ENCODE peak calls at places on chromosomes 7 and 10, in six cellular contexts. J, C, V, A, D and S are unnamed samples.

GRCh38 chr7:137681657-137682562 is 164.9 kb downstream of the DGKI start:
- DNase-seq in J (no peak), C (no peak), V (no peak), A (no peak), D (no peak), S (no peak)

GRCh38 chr10:112580267-112580666 is 133.3 kb downstream of the VTI1A start:
- DNase-seq in J (no peak), C (no peak), V (no peak), A (no peak), D (no peak), S (no peak)

GRCh38 chr10:69883680-69884375 is 82.1 kb downstream of the COL13A1 start:
- DNase-seq in J (no peak), C (no peak), V (no peak), A (no peak), D (no peak), S (no peak)

GRCh38 chr10:13993169-13993568 is 337.6 kb downstream of the FRMD4A start:
- DNase-seq in J (no peak), C (no peak), V (no peak), A (peak; percentile 22), D (no peak), S (no peak)

GRCh38 chr10:48606530-48607355 is 1.9 kb upstream of the ARHGAP22 start:
- DNase-seq in J (peak; percentile 25), C (peak; percentile 94), V (no peak), A (no peak), D (no peak), S (no peak)

GRCh38 chr7:15199482-15199881 is 296.9 kb upstream of the DGKB start:
- DNase-seq in J (no peak), C (peak; percentile 51), V (no peak), A (no peak), D (no peak), S (no peak)

GRCh38 chr7:155071121-155071651 is 1.1 kb downstream of the HTR5A start:
- DNase-seq in J (no peak), C (no peak), V (no peak), A (no peak), D (no peak), S (no peak)

GRCh38 chr10:77834540-77834939 is 92.0 kb downstream of the DLG5 start:
- DNase-seq in J (no peak), C (no peak), V (no peak), A (no peak), D (no peak), S (peak; percentile 60)

GRCh38 chr10:17287151-17287550 is 59.1 kb downstream of the VIM start:
- DNase-seq in J (no peak), C (no peak), V (no peak), A (no peak), D (no peak), S (no peak)

GRCh38 chr10:69497235-69497561 is 45.9 kb downstream of the TSPAN15 start:
- DNase-seq in J (no peak), C (no peak), V (no peak), A (no peak), D (peak; percentile 24), S (peak; percentile 52)

GRCh38 chr7:136136906-136137305 is 159.7 kb upstream of the MTPN start:
- DNase-seq in J (no peak), C (no peak), V (no peak), A (no peak), D (no peak), S (no peak)

GRCh38 chr7:152883858-152884257 is 124.3 kb downstream of the ACTR3B start:
- DNase-seq in J (no peak), C (no peak), V (no peak), A (no peak), D (no peak), S (peak; percentile 63)

GRCh38 chr7:153584132-153584531 is 468.1 kb upstream of the DPP6 start:
- DNase-seq in J (no peak), C (no peak), V (no peak), A (no peak), D (no peak), S (no peak)

GRCh38 chr7:158285383-158285770 is 302.2 kb downstream of the PTPRN2 start:
- DNase-seq in J (no peak), C (no peak), V (no peak), A (peak; percentile 2), D (no peak), S (peak; percentile 52)

GRCh38 chr7:12013983-12014382 is 182.0 kb upstream of the THSD7A start:
- DNase-seq in J (no peak), C (no peak), V (no peak), A (no peak), D (no peak), S (no peak)

GRCh38 chr10:5014936-5015335 is 11.3 kb upstream of the AKR1C2 start:
- DNase-seq in J (no peak), C (no peak), V (no peak), A (no peak), D (no peak), S (no peak)

GRCh38 chr10:17394854-17395253 is 59.5 kb downstream of the ST8SIA6 start:
- DNase-seq in J (no peak), C (no peak), V (no peak), A (no peak), D (no peak), S (no peak)

GRCh38 chr7:38368191-38368605 is 94.8 kb upstream of the TARP start:
- DNase-seq in J (peak; percentile 70), C (peak; percentile 60), V (peak; percentile 83), A (peak; percentile 17), D (peak; percentile 55), S (peak; percentile 93)

GRCh38 chr7:116316838-116317612 is 106.7 kb downstream of the TES start:
- DNase-seq in J (no peak), C (peak; percentile 99), V (peak; percentile 99), A (peak; percentile 78), D (no peak), S (no peak)

GRCh38 chr7:13047061-13047460 is 359.6 kb downstream of the ARL4A start:
- DNase-seq in J (no peak), C (no peak), V (no peak), A (no peak), D (no peak), S (no peak)

GRCh38 chr7:87933605-87933952 is 472 bp upstream of the ADAM22 start:
- DNase-seq in J (no peak), C (no peak), V (no peak), A (no peak), D (no peak), S (no peak)

GRCh38 chr10:102150970-102151773 is 1.0 kb upstream of the NOLC1 start:
- DNase-seq in J (no peak), C (peak; percentile 75), V (no peak), A (no peak), D (no peak), S (peak; percentile 46)

GRCh38 chr10:59047180-59047579 is 129.3 kb upstream of the PHYHIPL start:
- DNase-seq in J (no peak), C (no peak), V (no peak), A (peak; percentile 54), D (no peak), S (no peak)

GRCh38 chr10:50367732-50368131 is 116.4 kb upstream of the ASAH2 start:
- DNase-seq in J (peak; percentile 8), C (peak; percentile 61), V (peak; percentile 31), A (no peak), D (no peak), S (no peak)

GRCh38 chr7:96833701-96834453 is 124.2 kb upstream of the SEM1 start:
- DNase-seq in J (no peak), C (peak; percentile 3), V (no peak), A (no peak), D (no peak), S (no peak)

GRCh38 chr10:103394180-103394579 is 2.1 kb downstream of the ATP5MK start:
- DNase-seq in J (no peak), C (no peak), V (no peak), A (no peak), D (no peak), S (no peak)
- TF ChIP-seq POLR2AphosphoS5 in J (no peak), C (no peak), V (no peak), A (no peak), D (no peak), S (no peak)

GRCh38 chr10:97714401-97715258 is 1.1 kb downstream of the MARVELD1 start:
- DNase-seq in J (peak; percentile 72), C (peak; percentile 58), V (no peak), A (peak; percentile 85), D (peak; percentile 68), S (peak; percentile 90)
- TF ChIP-seq POLR2A in J (peak; percentile 78), C (no peak), V (no peak), A (peak; percentile 71), D (no peak), S (no peak)

GRCh38 chr7:8129323-8129659 is 132.7 kb downstream of the ICA1 start:
- DNase-seq in J (no peak), C (no peak), V (no peak), A (no peak), D (no peak), S (no peak)
- TF ChIP-seq POLR2AphosphoS5 in J (no peak), C (no peak), V (no peak), A (no peak), D (no peak), S (no peak)

GRCh38 chr7:26101471-26102151 is 50.4 kb upstream of the NFE2L3 start:
- DNase-seq in J (peak; percentile 21), C (no peak), V (no peak), A (no peak), D (no peak), S (peak; percentile 81)
- TF ChIP-seq POLR2A in J (no peak), C (no peak), V (no peak), A (no peak), D (no peak), S (no peak)

GRCh38 chr10:73954737-73955136 is 43.2 kb upstream of the VCL start:
- DNase-seq in J (no peak), C (no peak), V (no peak), A (no peak), D (no peak), S (no peak)

GRCh38 chr10:73956476-73957338 is 41.2 kb upstream of the VCL start:
- DNase-seq in J (no peak), C (peak; percentile 33), V (no peak), A (no peak), D (no peak), S (peak; percentile 81)

GRCh38 chr10:73950569-73950968 is 39.6 kb downstream of the PLAU start:
- DNase-seq in J (no peak), C (no peak), V (no peak), A (no peak), D (no peak), S (no peak)

GRCh38 chr10:73953665-73954064 is 42.7 kb downstream of the PLAU start:
- DNase-seq in J (no peak), C (no peak), V (no peak), A (no peak), D (no peak), S (no peak)

DNA sequence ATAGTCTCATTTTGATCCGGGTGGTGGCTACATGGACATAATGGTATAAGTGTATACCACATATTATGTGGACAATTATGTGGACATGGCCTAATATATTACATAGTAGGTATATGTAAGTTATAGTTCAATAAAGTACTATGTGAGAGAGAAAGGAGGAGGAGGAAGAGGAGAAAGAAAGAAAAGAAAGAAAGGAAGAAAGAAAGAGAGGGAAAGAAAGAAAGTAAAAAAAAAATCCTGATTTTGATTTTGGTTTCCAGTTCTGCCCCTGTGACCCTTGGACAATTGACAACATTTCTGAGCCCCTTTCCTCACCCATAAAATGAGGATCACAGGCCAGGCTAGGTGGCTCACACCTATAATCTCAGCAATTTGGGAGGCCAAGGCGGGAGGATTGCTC is 42.2 kb upstream of the VCL start:
- DNase-seq in J (no peak), C (no peak), V (no peak), A (no peak), D (no peak), S (no peak)
- TF ChIP-seq POLR2AphosphoS5 in J (no peak), C (no peak), V (no peak), A (no peak), D (no peak), S (no peak)

GRCh38 chr7:149003560-149004305 is 24.6 kb downstream of the PDIA4 start:
- DNase-seq in J (no peak), C (no peak), V (no peak), A (no peak), D (no peak), S (peak; percentile 43)
- TF ChIP-seq POLR2A in J (no peak), C (no peak), V (no peak), A (no peak), D (no peak), S (no peak)